ENCODE peak calls at places on chromosomes 12 and 14, in four cellular contexts. Y is BE2C, M is NCI-H69, U is NCI-H510A treated with DMSO at 0.1 percent for 48 hours. A is an unnamed sample.

GRCh38 chr12:53268009-53268636 is at the start of gene ESPL1:
- DNase-seq in Y (peak), M (peak), U (peak), A (peak)

GRCh38 chr12:6367065-6367968 is 8.0 kb downstream of the SCNN1A start:
- DNase-seq in Y (peak), M (peak), U (no peak), A (no peak)

GRCh38 chr14:94476018-94476417 is at the start of gene SERPINA9:
- DNase-seq in Y (no peak), M (no peak), U (no peak), A (no peak)

GRCh38 chr12:57005980-57006808 is at the start of gene ZBTB39:
- DNase-seq in M (peak), U (peak), Y (peak), A (peak)

GRCh38 chr12:118737985-118738540 is 243.3 kb upstream of the SRRM4 start:
- DNase-seq in Y (no peak), M (no peak), U (no peak), A (no peak)

GRCh38 chr12:85823436-85824179 is 12.6 kb downstream of the RASSF9 start:
- DNase-seq in Y (no peak), U (no peak), M (no peak), A (no peak)

GRCh38 chr14:92677087-92677668 is 71.2 kb downstream of the LGMN start:
- DNase-seq in U (no peak), M (no peak), Y (no peak), A (no peak)

GRCh38 chr12:6183689-6184441 is 16.3 kb upstream of the CD9 start:
- DNase-seq in U (no peak), Y (no peak), M (no peak), A (no peak)

GRCh38 chr14:97299661-97300060 is 502.5 kb downstream of the VRK1 start:
- DNase-seq in Y (no peak), U (no peak), M (peak), A (no peak)